ENCODE peak calls at places on chromosomes 1 and 21, in four cellular contexts. O is transverse colon; L is CD8-positive, alpha-beta memory T cell; A is tibial nerve. W is an unnamed sample. For H3K4me1, the result is how much of the 10 kb centered on the place peaks cover.

GRCh38 chr1:55916480-55916879 is 662.9 kb downstream of the PLPP3 start:
- DNase-seq in L (no peak), O (no peak), A (no peak), W (no peak)

GRCh38 chr1:156807627-156808026 is 9.0 kb downstream of the SH2D2A start:
- DNase-seq in O (no peak), L (no peak), A (no peak), W (no peak)

GRCh38 chr1:81695741-81696140 is 105.0 kb upstream of the ADGRL2 start:
- DNase-seq in O (no peak), A (no peak), L (no peak), W (no peak)

GRCh38 chr1:9717193-9718005 is 65.9 kb downstream of the PIK3CD start:
- DNase-seq in A (peak), L (peak), O (peak), W (peak)

GRCh38 chr1:84365225-84366221 is 32.8 kb upstream of the DNASE2B start:
- DNase-seq in O (peak), A (no peak), L (no peak), W (peak)

GRCh38 chr1:218498061-218498938 is 153.2 kb downstream of the TGFB2 start:
- DNase-seq in O (no peak), A (no peak), L (no peak), W (no peak)

GRCh38 chr1:6592441-6592840 is 10.2 kb downstream of the KLHL21 start:
- DNase-seq in A (no peak), O (no peak), L (no peak), W (no peak)

GRCh38 chr1:7534061-7534825 is 236.9 kb upstream of the VAMP3 start:
- DNase-seq in L (no peak), A (no peak), O (no peak), W (no peak)

GRCh38 chr21:37060296-37060695 is 12.6 kb downstream of the PIGP start:
- DNase-seq in L (no peak), O (peak), A (peak), W (peak)

GRCh38 chr21:41283211-41283818 is 33.3 kb upstream of the FAM3B start:
- DNase-seq in O (peak), A (peak), L (peak), W (peak)

GRCh38 chr1:168236836-168237611 is 11.2 kb downstream of the SFT2D2 start:
- DNase-seq in L (no peak), A (no peak), O (no peak), W (no peak)

GRCh38 chr1:98965394-98965793 is 39.3 kb downstream of the PLPPR5 start:
- DNase-seq in L (no peak), O (no peak), A (no peak), W (no peak)

GRCh38 chr1:235503333-235504121 is 725 bp downstream of the B3GALNT2 start:
- DNase-seq in L (no peak), O (peak), A (peak), W (peak)

GRCh38 chr1:12228979-12229378 is 851 bp upstream of the VPS13D start:
- DNase-seq in O (no peak), A (no peak), L (no peak), W (no peak)

GRCh38 chr1:30872033-30872947 is 36.3 kb downstream of the SDC3 start:
- DNase-seq in L (no peak), O (no peak), A (no peak), W (no peak)

GRCh38 chr1:87867631-87868030 is 539.0 kb downstream of the LMO4 start:
- DNase-seq in L (no peak), O (no peak), A (no peak), W (no peak)

GRCh38 chr1:84541679-84542078 is 32.6 kb downstream of the CTBS start:
- DNase-seq in O (no peak), L (no peak), A (no peak), W (no peak)

GRCh38 chr1:155715777-155716176 is 26.9 kb downstream of the DAP3 start:
- DNase-seq in O (no peak), L (no peak), A (no peak), W (no peak)

DNA sequence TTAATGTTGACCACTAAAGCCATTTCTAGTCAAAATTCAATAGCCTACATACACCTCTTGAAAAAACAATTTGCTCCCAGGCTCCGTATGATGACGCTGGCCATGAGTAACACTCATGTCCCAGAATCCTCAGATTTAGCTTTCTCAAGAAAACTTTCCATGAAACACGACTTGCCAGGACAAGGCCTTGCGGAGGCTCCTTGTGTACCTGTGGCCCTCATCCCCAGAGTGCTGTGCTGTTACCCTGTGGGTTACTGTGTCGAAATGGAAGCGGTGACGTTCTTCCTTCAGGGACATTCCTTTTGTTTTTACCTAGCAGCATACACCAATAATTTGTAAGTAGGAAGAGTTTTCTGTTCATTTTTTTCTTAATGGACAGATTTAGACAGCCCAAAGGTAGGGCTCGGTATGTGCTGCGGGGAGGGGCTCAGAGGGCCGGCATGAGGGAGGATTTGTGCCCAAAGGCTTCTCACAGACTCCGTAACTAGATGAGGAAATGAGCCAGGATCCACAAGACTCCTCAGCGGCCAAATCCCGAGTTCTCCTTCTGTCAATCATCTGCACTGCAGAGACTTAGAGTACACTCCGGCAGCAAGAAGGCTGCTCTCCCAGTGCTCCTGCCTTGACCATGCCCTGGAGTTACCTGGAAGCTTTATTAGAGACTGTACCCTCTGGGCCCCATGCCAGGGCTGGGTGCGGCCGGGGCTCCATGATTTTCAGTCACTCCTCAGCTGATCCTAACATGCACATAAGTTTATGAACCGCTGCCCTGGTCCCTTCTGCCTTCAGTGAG is 17.8 kb downstream of the GNG12 start:
- DNase-seq in A (no peak), O (peak), L (no peak), W (peak)
- H3K4me1 ChIP-seq in A (under half), O (half or more), L (under half), W (under half)

DNA sequence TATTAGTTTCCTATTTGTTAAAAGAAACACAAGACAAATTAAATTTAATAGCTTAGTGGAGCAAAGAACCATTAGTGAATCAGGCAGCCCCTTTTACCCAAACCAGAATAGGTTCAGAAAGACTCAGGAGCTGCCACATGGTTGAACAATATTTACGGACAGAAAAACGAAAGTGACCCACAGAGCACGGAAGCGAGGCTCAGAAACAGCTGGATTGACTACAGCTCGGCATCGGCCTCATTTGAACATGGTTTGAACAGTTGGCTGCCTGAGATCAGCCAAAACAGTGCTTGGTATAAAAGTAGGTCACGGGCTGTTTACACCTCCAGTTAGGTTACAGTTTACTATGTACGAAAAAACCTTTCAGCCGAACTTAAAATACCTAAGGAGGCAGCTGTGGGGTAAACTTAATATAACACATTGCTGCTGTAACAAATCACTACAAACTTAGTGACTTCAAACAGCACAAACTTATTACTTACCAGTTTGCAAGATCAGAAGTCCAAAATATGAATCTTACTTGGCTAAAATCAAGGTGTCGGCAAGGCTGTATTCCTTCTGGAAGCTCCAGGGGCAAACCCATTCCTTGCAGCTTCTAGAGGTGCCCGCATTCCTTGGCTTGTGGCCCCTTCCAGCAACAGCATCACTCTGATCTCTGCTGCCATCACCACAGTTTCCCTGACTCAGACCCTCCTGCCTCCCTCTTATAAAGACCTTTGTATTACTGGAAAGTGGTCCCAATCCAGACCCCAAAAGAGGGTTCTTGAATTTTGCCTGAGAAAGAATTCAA is 11.8 kb downstream of the PADI4 start:
- DNase-seq in A (no peak), O (no peak), L (no peak), W (no peak)
- H3K4me1 ChIP-seq in A (under half), O (under half), L (under half), W (under half)

GRCh38 chr21:33654412-33654811 is 12.1 kb downstream of the ITSN1 start:
- DNase-seq in A (no peak), L (no peak), O (no peak), W (peak)
- H3K4me1 ChIP-seq in A (under half), L (under half), O (under half), W (under half)

GRCh38 chr1:172582889-172583288 is 49.9 kb downstream of the SUCO start:
- DNase-seq in O (no peak), A (no peak), L (no peak), W (no peak)

GRCh38 chr1:172585861-172586260 is 52.9 kb downstream of the SUCO start:
- DNase-seq in L (no peak), A (no peak), O (no peak), W (no peak)

GRCh38 chr1:172581779-172582178 is 48.8 kb downstream of the SUCO start:
- DNase-seq in O (no peak), A (no peak), L (no peak), W (no peak)

GRCh38 chr1:172588296-172589291 is 55.6 kb downstream of the SUCO start:
- DNase-seq in L (no peak), A (no peak), O (no peak), W (no peak)

GRCh38 chr1:172585348-172585747 is 52.4 kb downstream of the SUCO start:
- DNase-seq in L (no peak), A (no peak), O (no peak), W (peak)
- H3K4me1 ChIP-seq in L (under half), A (under half), O (under half), W (under half)

GRCh38 chr1:68327414-68327813 is 95.1 kb upstream of the WLS start:
- DNase-seq in O (no peak), A (peak), L (no peak), W (no peak)
- H3K4me1 ChIP-seq in O (under half), A (under half), L (under half), W (under half)